ENCODE peak calls at places on chromosomes 6 and 20, in six cellular contexts. K, Q, G, R, L and I are unnamed samples.

GRCh38 chr6:15352884-15353283 is 107.0 kb downstream of the JARID2 start:
- DNase-seq in K (no peak), Q (no peak), G (no peak), R (no peak), L (no peak), I (no peak)

GRCh38 chr6:66189915-66190314 is 482.9 kb upstream of the EYS start:
- DNase-seq in K (no peak), Q (peak), G (no peak), R (no peak), L (no peak), I (no peak)

GRCh38 chr6:164749126-164749758 is 560.2 kb downstream of the C6orf118 start:
- DNase-seq in K (no peak), Q (no peak), G (no peak), R (peak), L (no peak), I (no peak)

GRCh38 chr6:47126647-47127339 is 84.7 kb upstream of the ADGRF1 start:
- DNase-seq in K (no peak), Q (peak), G (no peak), R (no peak), L (no peak), I (no peak)

GRCh38 chr20:43767686-43768474 is 41.1 kb upstream of the GTSF1L start:
- DNase-seq in K (no peak), Q (no peak), G (no peak), R (peak), L (no peak), I (no peak)

GRCh38 chr20:48959902-48960550 is 38.5 kb downstream of the ARFGEF2 start:
- DNase-seq in K (no peak), Q (no peak), G (no peak), R (no peak), L (no peak), I (no peak)

GRCh38 chr6:1190361-1190760 is 121.5 kb upstream of the FOXQ1 start:
- DNase-seq in K (no peak), Q (peak), G (no peak), R (no peak), L (no peak), I (no peak)

GRCh38 chr6:90216081-90216977 is 80.3 kb downstream of the BACH2 start:
- DNase-seq in K (no peak), Q (peak), G (no peak), R (no peak), L (no peak), I (no peak)

GRCh38 chr6:154619183-154619582 is 108.7 kb upstream of the CNKSR3 start:
- DNase-seq in K (no peak), Q (no peak), G (no peak), R (no peak), L (no peak), I (no peak)

GRCh38 chr6:16704706-16705402 is 56.4 kb downstream of the ATXN1 start:
- DNase-seq in K (no peak), Q (no peak), G (no peak), R (no peak), L (no peak), I (no peak)

GRCh38 chr6:3885262-3886036 is 36.3 kb downstream of the FAM50B start:
- DNase-seq in K (no peak), Q (peak), G (peak), R (no peak), L (no peak), I (no peak)

GRCh38 chr6:83215131-83216047 is 22.2 kb downstream of the RWDD2A start:
- DNase-seq in K (no peak), Q (peak), G (peak), R (peak), L (no peak), I (no peak)

GRCh38 chr6:129709451-129709908 is 497 bp downstream of the ARHGAP18 start:
- DNase-seq in K (no peak), Q (no peak), G (no peak), R (no peak), L (no peak), I (no peak)

GRCh38 chr20:47535088-47535487 is 33.4 kb downstream of the NCOA3 start:
- DNase-seq in K (no peak), Q (peak), G (no peak), R (no peak), L (peak), I (no peak)

GRCh38 chr6:73073238-73073637 is 152.1 kb downstream of the KHDC1L start:
- DNase-seq in K (no peak), Q (peak), G (no peak), R (no peak), L (no peak), I (no peak)

GRCh38 chr20:9025643-9026042 is 43.2 kb upstream of the PLCB4 start:
- DNase-seq in K (no peak), Q (no peak), G (no peak), R (no peak), L (no peak), I (no peak)

GRCh38 chr6:153941768-153942167 is 97.3 kb upstream of the OPRM1 start:
- DNase-seq in K (no peak), Q (peak), G (no peak), R (no peak), L (no peak), I (no peak)

GRCh38 chr20:34713194-34713943 is 9.2 kb downstream of the TP53INP2 start:
- DNase-seq in K (no peak), Q (peak), G (peak), R (peak), L (no peak), I (no peak)

GRCh38 chr6:146358341-146359046 is 185.1 kb upstream of the RAB32 start:
- DNase-seq in K (no peak), Q (no peak), G (no peak), R (no peak), L (no peak), I (no peak)

GRCh38 chr6:293185-294174 is 1.2 kb downstream of the DUSP22 start:
- DNase-seq in K (no peak), Q (no peak), G (no peak), R (no peak), L (peak), I (no peak)

GRCh38 chr6:160115421-160115820 is 6.2 kb upstream of the SLC22A1 start:
- DNase-seq in K (no peak), Q (no peak), G (no peak), R (no peak), L (no peak), I (no peak)

GRCh38 chr6:37320649-37321048 is 33.1 kb upstream of the RNF8 start:
- DNase-seq in K (no peak), Q (no peak), G (no peak), R (no peak), L (no peak), I (no peak)

GRCh38 chr6:34110610-34111009 is 35.3 kb downstream of the GRM4 start:
- DNase-seq in K (no peak), Q (no peak), G (no peak), R (no peak), L (no peak), I (no peak)

GRCh38 chr6:72890233-72890632 is 268.4 kb downstream of the KCNQ5 start:
- DNase-seq in K (no peak), Q (no peak), G (no peak), R (no peak), L (no peak), I (no peak)

GRCh38 chr20:22931653-22932052 is 103.5 kb upstream of the SSTR4 start:
- DNase-seq in K (no peak), Q (peak), G (no peak), R (no peak), L (no peak), I (no peak)

GRCh38 chr6:16419636-16420331 is 181.4 kb downstream of the GMPR start:
- DNase-seq in K (no peak), Q (no peak), G (no peak), R (no peak), L (no peak), I (no peak)

GRCh38 chr20:59669451-59669850 is 65.1 kb downstream of the PHACTR3 start:
- DNase-seq in K (no peak), Q (no peak), G (no peak), R (no peak), L (no peak), I (no peak)

GRCh38 chr6:15332441-15332840 is 86.6 kb downstream of the JARID2 start:
- DNase-seq in K (no peak), Q (no peak), G (no peak), R (no peak), L (no peak), I (no peak)

GRCh38 chr6:63527658-63528514 is 44.4 kb upstream of the LOC128125822 start:
- DNase-seq in K (no peak), Q (peak), G (no peak), R (no peak), L (no peak), I (no peak)

GRCh38 chr6:90326404-90327057 is 29.9 kb upstream of the BACH2 start:
- DNase-seq in K (no peak), Q (no peak), G (no peak), R (no peak), L (no peak), I (no peak)

GRCh38 chr6:149852180-149852579 is 12.0 kb downstream of the LRP11 start:
- DNase-seq in K (no peak), Q (no peak), G (no peak), R (no peak), L (no peak), I (no peak)

GRCh38 chr6:37820713-37821069 is 1.2 kb downstream of the ZFAND3 start:
- DNase-seq in K (no peak), Q (no peak), G (no peak), R (no peak), L (no peak), I (no peak)

GRCh38 chr6:156988276-156989158 is 211.3 kb downstream of the ARID1B start:
- DNase-seq in K (peak), Q (peak), G (peak), R (peak), L (no peak), I (peak)

GRCh38 chr6:67563671-67564070 is 1071.4 kb upstream of the ADGRB3 start:
- DNase-seq in K (no peak), Q (no peak), G (no peak), R (no peak), L (no peak), I (no peak)

GRCh38 chr20:10705801-10706459 is 32.1 kb upstream of the JAG1 start:
- DNase-seq in K (no peak), Q (peak), G (no peak), R (no peak), L (no peak), I (no peak)

GRCh38 chr6:132818404-132819359 is 4.3 kb downstream of the RPS12 start:
- DNase-seq in K (no peak), Q (peak), G (no peak), R (no peak), L (no peak), I (no peak)

GRCh38 chr6:132816665-132817064 is 2.3 kb downstream of the RPS12 start:
- DNase-seq in K (no peak), Q (peak), G (peak), R (no peak), L (no peak), I (no peak)

GRCh38 chr6:132819405-132820145 is 5.2 kb downstream of the RPS12 start:
- DNase-seq in K (no peak), Q (peak), G (no peak), R (no peak), L (no peak), I (no peak)

GRCh38 chr6:132817554-132818403 is 3.4 kb downstream of the RPS12 start:
- DNase-seq in K (no peak), Q (peak), G (no peak), R (no peak), L (no peak), I (no peak)

DNA sequence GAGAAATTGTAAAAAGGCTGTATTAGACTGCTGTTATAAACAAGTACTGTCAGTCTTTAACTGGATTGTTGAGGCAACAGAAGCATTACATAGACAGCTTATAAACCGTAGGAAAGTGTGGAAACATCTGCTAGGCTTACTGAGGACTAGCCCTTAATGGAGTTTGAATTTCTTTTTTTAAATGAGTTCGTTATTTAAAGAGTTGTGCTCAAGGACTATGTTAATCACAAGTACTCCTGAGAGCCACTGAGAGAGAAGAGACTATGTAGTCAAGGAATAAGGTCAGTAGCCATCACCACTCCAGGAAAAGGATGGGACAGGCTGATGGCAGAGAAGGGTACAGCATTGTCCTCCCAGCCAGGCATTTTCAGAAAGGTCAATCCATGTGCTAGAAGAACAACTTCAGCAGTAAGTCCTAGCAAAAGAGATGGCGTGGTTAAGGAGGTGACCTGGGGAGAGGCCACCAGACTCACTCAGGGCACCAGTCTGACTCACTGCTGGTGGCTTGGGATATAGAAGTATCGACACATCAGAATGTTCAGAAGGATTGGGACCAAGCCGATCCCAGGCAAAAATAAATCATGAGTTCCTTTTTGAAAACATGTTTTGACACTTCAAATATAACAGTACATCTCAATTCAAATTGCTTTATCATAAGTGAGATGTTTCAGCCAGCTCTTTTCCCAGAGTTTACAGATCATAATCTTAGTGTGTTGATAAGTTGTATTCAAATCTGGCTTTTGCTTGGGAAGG is 6.4 kb downstream of the RPS12 start:
- DNase-seq in K (no peak), Q (peak), G (no peak), R (no peak), L (peak), I (no peak)
- TF ChIP-seq TAF1 in K (no peak), Q (no peak), G (no peak), R (no peak), L (no peak), I (no peak)

DNA sequence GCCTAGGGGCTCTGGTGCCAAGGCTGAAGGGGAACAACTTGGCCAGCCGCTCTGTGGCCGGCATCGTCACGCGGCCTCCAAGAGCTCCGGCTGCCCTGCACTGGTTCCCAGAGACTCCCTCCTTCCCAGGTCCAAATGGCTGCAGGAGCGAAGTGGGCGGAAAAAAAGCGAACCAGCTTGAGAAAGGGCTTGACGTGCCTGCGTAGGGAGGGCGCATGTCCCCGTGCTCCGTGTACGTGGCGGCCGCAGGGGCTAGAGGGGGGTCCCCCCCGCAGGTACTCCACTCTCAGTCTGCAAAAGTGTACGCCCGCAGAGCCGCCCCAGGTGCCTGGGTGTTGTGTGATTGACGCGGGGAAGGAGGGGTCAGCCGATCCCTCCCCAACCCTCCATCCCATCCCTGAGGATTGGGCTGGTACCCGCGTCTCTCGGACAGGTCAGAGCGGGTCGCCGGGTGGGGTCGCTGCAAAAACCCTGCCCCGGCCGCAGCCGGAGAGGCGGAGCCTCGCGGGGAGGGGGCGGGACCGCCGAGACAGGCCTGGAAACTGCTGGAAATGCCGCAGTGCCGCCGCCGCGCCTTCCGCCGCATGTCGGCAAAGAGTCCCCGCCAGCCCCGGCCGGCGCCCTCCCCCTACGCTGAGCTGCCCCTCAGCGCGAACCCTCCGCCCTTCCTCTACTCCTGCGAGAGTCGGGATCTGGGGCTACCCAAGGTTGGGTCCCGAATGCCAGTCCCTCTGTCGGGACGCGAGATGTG is 814 bp upstream of the HSP90AB1 start:
- DNase-seq in K (peak), Q (peak), G (peak), R (peak), L (peak), I (no peak)
- TF ChIP-seq TAF1 in K (peak), Q (peak), G (peak), R (peak), L (peak), I (no peak)

DNA sequence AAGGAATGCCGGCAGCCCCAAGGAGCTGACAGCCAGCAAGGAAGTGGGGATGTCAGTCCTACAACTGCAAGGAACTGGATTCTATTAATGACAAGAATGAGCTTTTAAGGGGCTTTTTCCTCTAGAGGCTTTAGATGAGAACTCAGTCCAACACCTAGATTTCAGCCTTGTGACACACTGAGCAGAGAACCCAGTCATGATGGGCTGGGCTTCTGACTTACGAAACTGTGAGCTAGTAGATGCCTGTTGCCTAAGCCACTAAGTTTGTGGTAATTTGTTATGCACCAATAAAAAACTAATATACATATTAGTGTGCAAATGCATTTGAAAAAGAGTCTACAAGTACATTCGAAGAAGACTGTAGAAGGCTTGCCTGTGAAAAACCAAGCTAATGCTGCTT is 263.3 kb downstream of the SOX4 start:
- DNase-seq in K (no peak), Q (no peak), G (no peak), R (no peak), L (no peak), I (no peak)
- TF ChIP-seq TAF1 in K (no peak), Q (no peak), G (no peak), R (no peak), L (no peak), I (no peak)

GRCh38 chr6:75349262-75349984 is 64.8 kb upstream of the TMEM30A start:
- DNase-seq in K (no peak), Q (no peak), G (peak), R (peak), L (peak), I (no peak)
- TF ChIP-seq TAF1 in K (no peak), Q (no peak), G (no peak), R (no peak), L (peak), I (no peak)

GRCh38 chr20:37586078-37586477 is 58.4 kb upstream of the BLCAP start:
- DNase-seq in K (no peak), Q (no peak), G (no peak), R (no peak), L (no peak), I (no peak)

GRCh38 chr20:37579091-37579490 is 51.4 kb upstream of the BLCAP start:
- DNase-seq in K (no peak), Q (no peak), G (no peak), R (no peak), L (no peak), I (no peak)

GRCh38 chr20:37580069-37580468 is 52.4 kb upstream of the BLCAP start:
- DNase-seq in K (no peak), Q (no peak), G (no peak), R (no peak), L (no peak), I (no peak)

GRCh38 chr20:37581246-37581645 is 53.6 kb upstream of the BLCAP start:
- DNase-seq in K (no peak), Q (no peak), G (no peak), R (no peak), L (no peak), I (no peak)

GRCh38 chr20:37584238-37584807 is 56.6 kb upstream of the BLCAP start:
- DNase-seq in K (no peak), Q (no peak), G (no peak), R (no peak), L (no peak), I (no peak)
- TF ChIP-seq TAF1 in K (no peak), Q (no peak), G (no peak), R (no peak), L (no peak), I (no peak)

GRCh38 chr6:133055527-133055966 is 185.6 kb upstream of the EYA4 start:
- DNase-seq in K (no peak), Q (no peak), G (no peak), R (no peak), L (peak), I (no peak)
- TF ChIP-seq TAF1 in K (no peak), Q (no peak), G (no peak), R (no peak), L (peak), I (no peak)